ENCODE peak calls at places on chromosomes 7 and 10, in four cellular contexts. One of them, this sample, is unnamed.

GRCh38 chr7:10662491-10662890 is 311.2 kb upstream of the PHF14 start:
- DNase-seq in fibroblast of lung: no peak
- DNase-seq in IMR-90: no peak
- DNase-seq in DND-41: no peak
- DNase-seq in this sample: no peak

GRCh38 chr10:12566161-12567115 is 217.1 kb downstream of the CAMK1D start:
- DNase-seq in fibroblast of lung: peak
- DNase-seq in DND-41: no peak
- DNase-seq in IMR-90: peak
- DNase-seq in this sample: no peak

GRCh38 chr10:12041766-12042408 is 722 bp downstream of the UPF2 start:
- DNase-seq in IMR-90: peak
- DNase-seq in DND-41: peak
- DNase-seq in fibroblast of lung: peak
- DNase-seq in this sample: peak

GRCh38 chr7:128112018-128112780 is 81.0 kb upstream of the LRRC4 start:
- DNase-seq in IMR-90: no peak
- DNase-seq in fibroblast of lung: no peak
- DNase-seq in DND-41: no peak
- DNase-seq in this sample: no peak

GRCh38 chr10:21969326-21970287 is 33.9 kb downstream of the DNAJC1 start:
- DNase-seq in DND-41: no peak
- DNase-seq in IMR-90: peak
- DNase-seq in fibroblast of lung: peak
- DNase-seq in this sample: no peak

GRCh38 chr10:92508866-92509265 is 65.0 kb downstream of the IDE start:
- DNase-seq in DND-41: no peak
- DNase-seq in IMR-90: no peak
- DNase-seq in fibroblast of lung: peak
- DNase-seq in this sample: no peak

GRCh38 chr10:132707121-132707775 is 78.7 kb downstream of the NKX6-2 start:
- DNase-seq in DND-41: no peak
- DNase-seq in fibroblast of lung: no peak
- DNase-seq in IMR-90: no peak
- DNase-seq in this sample: no peak

GRCh38 chr10:44965651-44966097 is 6.1 kb downstream of the RASSF4 start:
- DNase-seq in fibroblast of lung: no peak
- DNase-seq in IMR-90: no peak
- DNase-seq in DND-41: no peak
- DNase-seq in this sample: peak

GRCh38 chr10:105398202-105398601 is 757.1 kb downstream of the SORCS3 start:
- DNase-seq in fibroblast of lung: peak
- DNase-seq in IMR-90: no peak
- DNase-seq in DND-41: no peak
- DNase-seq in this sample: no peak

GRCh38 chr7:133672866-133673265 is 420.0 kb downstream of the EXOC4 start:
- DNase-seq in fibroblast of lung: no peak
- DNase-seq in IMR-90: no peak
- DNase-seq in DND-41: no peak
- DNase-seq in this sample: no peak

GRCh38 chr10:78165172-78165571 is 131.5 kb downstream of the RPS24 start:
- DNase-seq in fibroblast of lung: no peak
- DNase-seq in IMR-90: no peak
- DNase-seq in DND-41: no peak
- DNase-seq in this sample: no peak

GRCh38 chr10:93495654-93496321 is 624 bp upstream of the CEP55 start:
- DNase-seq in IMR-90: no peak
- DNase-seq in DND-41: peak
- DNase-seq in fibroblast of lung: no peak
- DNase-seq in this sample: peak

GRCh38 chr7:140326116-140326928 is 72.0 kb downstream of the SLC37A3 start:
- DNase-seq in IMR-90: peak
- DNase-seq in fibroblast of lung: peak
- DNase-seq in DND-41: peak
- DNase-seq in this sample: peak

GRCh38 chr7:116863168-116863670 is 832 bp downstream of the CAPZA2 start:
- DNase-seq in DND-41: peak
- DNase-seq in IMR-90: peak
- DNase-seq in fibroblast of lung: peak
- DNase-seq in this sample: peak

GRCh38 chr7:44307301-44307900 is 18.0 kb downstream of the CAMK2B start:
- DNase-seq in fibroblast of lung: peak
- DNase-seq in IMR-90: peak
- DNase-seq in DND-41: peak
- DNase-seq in this sample: peak
- TF ChIP-seq CTCF in fibroblast of lung: peak
- TF ChIP-seq CTCF in IMR-90: peak
- TF ChIP-seq CTCF in DND-41: peak
- TF ChIP-seq CTCF in this sample: peak

GRCh38 chr7:6272481-6273323 is at the start of gene CYTH3:
- DNase-seq in DND-41: peak
- DNase-seq in fibroblast of lung: peak
- DNase-seq in IMR-90: peak
- DNase-seq in this sample: peak
- H3K9ac ChIP-seq in DND-41: peak
- H3K9ac ChIP-seq in fibroblast of lung: peak
- H3K9ac ChIP-seq in IMR-90: peak
- H3K9ac ChIP-seq in this sample: peak

GRCh38 chr7:41239596-41239995 is 463.3 kb downstream of the INHBA start:
- DNase-seq in DND-41: no peak
- DNase-seq in IMR-90: no peak
- DNase-seq in fibroblast of lung: no peak
- DNase-seq in this sample: no peak
- H3K27ac ChIP-seq in DND-41: no peak
- H3K27ac ChIP-seq in IMR-90: no peak
- H3K27ac ChIP-seq in fibroblast of lung: no peak
- H3K27ac ChIP-seq in this sample: no peak

GRCh38 chr10:86711237-86711956 is 43.1 kb downstream of the LDB3 start:
- DNase-seq in IMR-90: peak
- DNase-seq in DND-41: peak
- DNase-seq in fibroblast of lung: peak
- DNase-seq in this sample: peak
- TF ChIP-seq CTCF in IMR-90: peak
- TF ChIP-seq CTCF in DND-41: peak
- TF ChIP-seq CTCF in fibroblast of lung: no peak
- TF ChIP-seq CTCF in this sample: peak

DNA sequence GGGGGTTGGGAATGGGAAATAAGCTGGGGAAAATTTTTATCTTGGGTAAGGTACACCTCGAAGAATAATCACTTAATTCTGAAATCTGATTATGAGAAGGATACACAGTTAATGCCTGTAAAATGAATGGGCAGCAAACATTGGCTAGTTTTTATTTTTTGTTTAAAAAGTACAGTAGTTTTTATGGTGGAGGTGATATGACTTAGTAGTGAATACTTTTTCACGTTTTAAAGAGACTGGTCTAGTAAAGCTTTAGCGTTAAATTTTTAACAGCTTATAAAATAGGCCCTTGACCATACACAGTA is 1.8 kb downstream of the PTPN12 start:
- DNase-seq in fibroblast of lung: no peak
- DNase-seq in IMR-90: no peak
- DNase-seq in DND-41: no peak
- DNase-seq in this sample: no peak
- H3K9ac ChIP-seq in fibroblast of lung: no peak
- H3K9ac ChIP-seq in IMR-90: peak
- H3K9ac ChIP-seq in DND-41: no peak
- H3K9ac ChIP-seq in this sample: peak

DNA sequence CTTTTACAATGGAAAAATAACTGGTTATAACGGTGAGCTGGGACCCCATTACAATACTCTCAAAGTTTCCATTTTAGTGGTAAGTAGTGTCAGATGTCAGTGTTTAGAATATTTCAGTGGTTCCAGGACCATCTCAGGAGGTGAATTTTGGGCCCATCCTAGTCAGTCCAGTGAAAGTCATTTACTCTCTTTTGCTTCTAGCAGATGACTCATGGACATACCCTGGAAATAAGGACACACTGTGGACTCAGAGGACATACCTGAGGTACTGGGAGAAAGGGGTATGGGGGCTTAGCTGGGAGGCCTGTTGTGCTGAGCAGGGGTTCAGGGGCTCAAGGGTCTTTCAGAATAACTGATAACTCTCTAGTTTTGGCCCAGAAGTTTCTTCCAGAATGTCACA is 618 bp upstream of the GIMAP4 start:
- DNase-seq in fibroblast of lung: no peak
- DNase-seq in IMR-90: no peak
- DNase-seq in DND-41: no peak
- DNase-seq in this sample: no peak
- H3K27ac ChIP-seq in fibroblast of lung: no peak
- H3K27ac ChIP-seq in IMR-90: no peak
- H3K27ac ChIP-seq in DND-41: no peak
- H3K27ac ChIP-seq in this sample: no peak

This sample was measured in endodermal cell.